ENCODE peak calls at places on chromosomes 13 and 19, in five cellular contexts. V is right cardiac atrium, J is HS-5, B is pancreas, D is T-helper 2 cell. Z is an unnamed sample.

GRCh38 chr13:72221276-72221962 is 354.4 kb upstream of the DACH1 start:
- DNase-seq in V (peak; percentile 48), J (no peak), B (peak; percentile 62), D (no peak), Z (no peak)

GRCh38 chr13:52926971-52927370 is 78.5 kb upstream of the PCDH8 start:
- DNase-seq in V (no peak), J (no peak), B (no peak), D (no peak), Z (no peak)

GRCh38 chr13:40961224-40961623 is 57.9 kb downstream of the ELF1 start:
- DNase-seq in V (no peak), J (no peak), B (no peak), D (no peak), Z (no peak)

GRCh38 chr13:43815204-43815603 is 28.4 kb upstream of the ENOX1 start:
- DNase-seq in V (no peak), J (no peak), B (no peak), D (no peak), Z (no peak)

GRCh38 chr13:55307909-55308308 is 1832.8 kb upstream of the PRR20A start:
- DNase-seq in V (no peak), J (no peak), B (no peak), D (no peak), Z (no peak)

GRCh38 chr19:45553464-45553863 is 31.1 kb downstream of the OPA3 start:
- DNase-seq in V (no peak), J (no peak), B (peak; percentile 65), D (no peak), Z (no peak)

GRCh38 chr19:45403781-45404556 is 900 bp downstream of the PPP1R13L start:
- DNase-seq in V (peak; percentile 88), J (no peak), B (peak; percentile 89), D (peak; percentile 44), Z (no peak)

GRCh38 chr13:27192896-27193295 is 21.3 kb upstream of the USP12 start:
- DNase-seq in V (no peak), J (no peak), B (no peak), D (no peak), Z (no peak)

GRCh38 chr13:112059457-112060317 is 7.3 kb upstream of the SOX1 start:
- DNase-seq in V (no peak), J (no peak), B (no peak), D (no peak), Z (no peak)

GRCh38 chr19:2569596-2570465 is 93.9 kb downstream of the GADD45B start:
- DNase-seq in V (peak; percentile 25), J (no peak), B (peak; percentile 23), D (no peak), Z (no peak)

GRCh38 chr13:53848546-53848945 is 819.9 kb downstream of the OLFM4 start:
- DNase-seq in V (no peak), J (no peak), B (no peak), D (no peak), Z (no peak)

GRCh38 chr13:74825170-74825948 is 656.6 kb downstream of the TBC1D4 start:
- DNase-seq in V (no peak), J (peak; percentile 32), B (no peak), D (no peak), Z (peak; percentile 60)

GRCh38 chr13:86572115-86572514 is 772.9 kb upstream of the SLITRK6 start:
- DNase-seq in V (no peak), J (peak; percentile 34), B (no peak), D (no peak), Z (no peak)

GRCh38 chr13:79626924-79627323 is 146.0 kb downstream of the NDFIP2 start:
- DNase-seq in V (no peak), J (no peak), B (no peak), D (no peak), Z (no peak)

GRCh38 chr13:44974056-44974798 is 15.0 kb downstream of the NUFIP1 start:
- DNase-seq in V (peak; percentile 51), J (no peak), B (no peak), D (no peak), Z (no peak)

GRCh38 chr19:11577451-11578341 is at the start of gene ACP5:
- DNase-seq in V (no peak), J (no peak), B (no peak), D (no peak), Z (no peak)

GRCh38 chr13:51154029-51154555 is 43.0 kb upstream of the C13orf42 start:
- DNase-seq in V (no peak), J (no peak), B (no peak), D (no peak), Z (peak; percentile 10)

GRCh38 chr19:23283925-23284324 is 33.7 kb upstream of the ZNF724 start:
- DNase-seq in V (peak; percentile 68), J (no peak), B (peak; percentile 60), D (peak; percentile 48), Z (no peak)

GRCh38 chr19:47490847-47491246 is 6.8 kb upstream of the KPTN start:
- DNase-seq in V (peak; percentile 16), J (no peak), B (no peak), D (no peak), Z (no peak)

GRCh38 chr13:99057310-99057975 is 79.6 kb upstream of the DOCK9 start:
- DNase-seq in V (no peak), J (no peak), B (no peak), D (no peak), Z (peak; percentile 43)

GRCh38 chr13:30429721-30430694 is 7.7 kb downstream of the UBE2L5 start:
- DNase-seq in V (no peak), J (peak; percentile 56), B (no peak), D (no peak), Z (peak; percentile 80)

GRCh38 chr19:58003153-58003828 is 671 bp upstream of the ZNF606 start:
- DNase-seq in V (no peak), J (no peak), B (no peak), D (no peak), Z (no peak)

GRCh38 chr19:1173845-1174809 is at the start of gene SBNO2:
- DNase-seq in V (peak; percentile 96), J (no peak), B (peak; percentile 99), D (peak; percentile 88), Z (no peak)

GRCh38 chr13:39107484-39108040 is 69.3 kb downstream of the NHLRC3 start:
- DNase-seq in V (no peak), J (no peak), B (no peak), D (no peak), Z (no peak)

GRCh38 chr13:102779426-102780159 is 6.0 kb upstream of the TEX30 start:
- DNase-seq in V (no peak), J (no peak), B (no peak), D (no peak), Z (no peak)

GRCh38 chr19:40831502-40832430 is 18.5 kb downstream of the CYP2A6 start:
- DNase-seq in V (no peak), J (peak; percentile 96), B (no peak), D (no peak), Z (peak; percentile 99)

Z was measured in AG09309.